ENCODE peak calls at places on chromosome 2, in five cellular contexts. B, K, X, F and V are unnamed samples. For H3K4me1, the result is how much of the 10 kb centered on the place peaks cover.

GRCh38 chr2:74584088-74584645 is 29.6 kb downstream of the DOK1 start:
- DNase-seq in B (no peak), K (peak), X (peak), F (no peak), V (no peak)

GRCh38 chr2:135635212-135635835 is 104.0 kb downstream of the R3HDM1 start:
- DNase-seq in B (no peak), K (no peak), X (no peak), F (no peak), V (no peak)

GRCh38 chr2:21183726-21184125 is 60.0 kb downstream of the TDRD15 start:
- DNase-seq in B (peak), K (no peak), X (no peak), F (no peak), V (no peak)

GRCh38 chr2:42554392-42554791 is 14.0 kb upstream of the MTA3 start:
- DNase-seq in B (no peak), K (no peak), X (no peak), F (no peak), V (no peak)

GRCh38 chr2:54577035-54577434 is 120.9 kb downstream of the SPTBN1 start:
- DNase-seq in B (no peak), K (no peak), X (no peak), F (no peak), V (peak)

GRCh38 chr2:209145941-209146681 is 277.7 kb upstream of the MAP2 start:
- DNase-seq in B (peak), K (no peak), X (no peak), F (no peak), V (no peak)

GRCh38 chr2:218897394-218898108 is 16.9 kb downstream of the WNT10A start:
- DNase-seq in B (no peak), K (no peak), X (no peak), F (no peak), V (no peak)

GRCh38 chr2:19208479-19209204 is 149.8 kb downstream of the OSR1 start:
- DNase-seq in B (no peak), K (no peak), X (no peak), F (no peak), V (no peak)

GRCh38 chr2:66582975-66583842 is 148.3 kb downstream of the MEIS1 start:
- DNase-seq in B (no peak), K (peak), X (no peak), F (no peak), V (no peak)

GRCh38 chr2:37268111-37268510 is 36.7 kb downstream of the NDUFAF7 start:
- DNase-seq in B (no peak), K (no peak), X (peak), F (no peak), V (no peak)

GRCh38 chr2:10764101-10764785 is 42.8 kb downstream of the ATP6V1C2 start:
- DNase-seq in B (no peak), K (no peak), X (no peak), F (no peak), V (no peak)

GRCh38 chr2:55014962-55015939 is 35.0 kb downstream of the RTN4 start:
- DNase-seq in B (peak), K (peak), X (peak), F (no peak), V (peak)

GRCh38 chr2:151261240-151261976 is at the start of gene RBM43:
- DNase-seq in B (peak), K (peak), X (peak), F (peak), V (peak)

GRCh38 chr2:174157048-174157447 is 91.3 kb downstream of the OLA1 start:
- DNase-seq in B (no peak), K (no peak), X (no peak), F (no peak), V (no peak)

GRCh38 chr2:181310967-181311366 is 146.2 kb upstream of the ITGA4 start:
- DNase-seq in B (no peak), K (no peak), X (no peak), F (no peak), V (no peak)

GRCh38 chr2:121527009-121527682 is 3.5 kb upstream of the RNU4ATAC start:
- DNase-seq in B (no peak), K (peak), X (no peak), F (no peak), V (no peak)

GRCh38 chr2:63617360-63617759 is 28.6 kb downstream of the MDH1 start:
- DNase-seq in B (no peak), K (no peak), X (no peak), F (no peak), V (no peak)

GRCh38 chr2:241771286-241772062 is 5.1 kb upstream of the GAL3ST2 start:
- DNase-seq in B (peak), K (peak), X (peak), F (peak), V (no peak)

GRCh38 chr2:175684466-175684865 is 317.6 kb downstream of the LNPK start:
- DNase-seq in B (peak), K (no peak), X (no peak), F (no peak), V (no peak)

GRCh38 chr2:212135739-212136138 is 402.9 kb downstream of the ERBB4 start:
- DNase-seq in B (no peak), K (peak), X (no peak), F (no peak), V (no peak)

GRCh38 chr2:38665854-38666577 is at the start of gene GALM:
- DNase-seq in B (peak), K (peak), X (peak), F (peak), V (peak)

GRCh38 chr2:218005028-218005427 is 2.2 kb upstream of the TNS1 start:
- DNase-seq in B (no peak), K (no peak), X (peak), F (no peak), V (no peak)

GRCh38 chr2:205321240-205321639 is 361.1 kb upstream of the NRP2 start:
- DNase-seq in B (peak), K (peak), X (peak), F (no peak), V (no peak)

GRCh38 chr2:141711627-141712026 is 419.2 kb downstream of the LRP1B start:
- DNase-seq in B (no peak), K (no peak), X (no peak), F (no peak), V (no peak)

GRCh38 chr2:21413082-21413481 is 289.3 kb downstream of the TDRD15 start:
- DNase-seq in B (no peak), K (peak), X (no peak), F (no peak), V (no peak)

GRCh38 chr2:128105072-128105471 is 14.1 kb downstream of the UGGT1 start:
- DNase-seq in B (no peak), K (no peak), X (no peak), F (no peak), V (no peak)
- H3K4me1 ChIP-seq in B (under half), K (under half), X (under half), F (under half), V (under half)

GRCh38 chr2:158458617-158458920 is 1.8 kb downstream of the PKP4 start:
- DNase-seq in B (peak), K (peak), X (no peak), F (no peak), V (no peak)
- H3K4me1 ChIP-seq in B (under half), K (under half), X (under half), F (under half), V (under half)

DNA sequence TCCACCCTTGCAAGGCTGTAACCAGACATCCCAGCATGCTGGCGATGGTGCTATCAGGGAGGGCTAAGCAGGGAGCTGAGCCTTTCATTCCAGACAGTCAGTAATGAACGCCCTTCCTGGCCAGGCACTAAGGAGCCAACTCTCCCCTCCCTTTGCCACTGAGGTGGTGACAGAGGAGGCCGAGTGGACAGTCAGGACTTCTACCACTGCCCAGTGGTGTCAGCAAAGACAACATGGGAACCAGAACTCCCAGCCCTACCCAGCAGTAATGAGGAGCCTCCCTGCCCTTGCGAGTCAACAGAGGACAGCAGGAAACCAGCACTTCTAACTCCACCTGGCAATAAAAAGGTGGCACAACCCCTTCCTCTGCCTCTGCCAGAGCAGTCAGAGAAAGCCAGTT is 68.6 kb downstream of the ZAP70 start:
- DNase-seq in B (no peak), K (no peak), X (no peak), F (no peak), V (peak)
- H3K4me1 ChIP-seq in B (under half), K (under half), X (under half), F (under half), V (under half)

DNA sequence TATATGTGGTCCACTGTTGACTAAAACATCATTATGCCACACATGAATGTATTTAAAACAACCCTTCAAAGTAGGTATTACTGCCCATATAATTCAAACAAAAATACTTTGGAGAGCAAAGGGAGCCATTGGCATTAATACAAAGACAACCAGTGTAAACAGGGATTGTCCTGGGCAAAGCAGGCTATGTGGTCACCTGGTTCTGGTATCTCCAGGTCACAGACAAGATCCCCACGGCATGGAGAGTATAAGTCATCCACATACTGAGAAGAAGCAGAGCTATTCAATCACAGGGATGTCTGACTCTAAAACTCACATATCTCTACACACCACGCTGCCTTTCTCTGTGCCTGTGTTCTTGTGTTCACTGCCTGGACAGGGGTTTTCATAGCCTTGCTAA is 81.4 kb upstream of the BZW1 start:
- DNase-seq in B (no peak), K (no peak), X (no peak), F (no peak), V (no peak)
- H3K4me1 ChIP-seq in B (under half), K (under half), X (under half), F (under half), V (under half)

GRCh38 chr2:45005261-45006002 is 3.8 kb downstream of the SIX2 start:
- DNase-seq in B (no peak), K (no peak), X (no peak), F (no peak), V (no peak)

GRCh38 chr2:45007356-45007755 is 1.9 kb downstream of the SIX2 start:
- DNase-seq in B (no peak), K (no peak), X (no peak), F (no peak), V (no peak)

GRCh38 chr2:45004569-45005181 is 4.6 kb downstream of the SIX2 start:
- DNase-seq in B (no peak), K (peak), X (peak), F (no peak), V (no peak)

GRCh38 chr2:45006942-45007287 is 2.3 kb downstream of the SIX2 start:
- DNase-seq in B (no peak), K (no peak), X (no peak), F (no peak), V (no peak)

DNA sequence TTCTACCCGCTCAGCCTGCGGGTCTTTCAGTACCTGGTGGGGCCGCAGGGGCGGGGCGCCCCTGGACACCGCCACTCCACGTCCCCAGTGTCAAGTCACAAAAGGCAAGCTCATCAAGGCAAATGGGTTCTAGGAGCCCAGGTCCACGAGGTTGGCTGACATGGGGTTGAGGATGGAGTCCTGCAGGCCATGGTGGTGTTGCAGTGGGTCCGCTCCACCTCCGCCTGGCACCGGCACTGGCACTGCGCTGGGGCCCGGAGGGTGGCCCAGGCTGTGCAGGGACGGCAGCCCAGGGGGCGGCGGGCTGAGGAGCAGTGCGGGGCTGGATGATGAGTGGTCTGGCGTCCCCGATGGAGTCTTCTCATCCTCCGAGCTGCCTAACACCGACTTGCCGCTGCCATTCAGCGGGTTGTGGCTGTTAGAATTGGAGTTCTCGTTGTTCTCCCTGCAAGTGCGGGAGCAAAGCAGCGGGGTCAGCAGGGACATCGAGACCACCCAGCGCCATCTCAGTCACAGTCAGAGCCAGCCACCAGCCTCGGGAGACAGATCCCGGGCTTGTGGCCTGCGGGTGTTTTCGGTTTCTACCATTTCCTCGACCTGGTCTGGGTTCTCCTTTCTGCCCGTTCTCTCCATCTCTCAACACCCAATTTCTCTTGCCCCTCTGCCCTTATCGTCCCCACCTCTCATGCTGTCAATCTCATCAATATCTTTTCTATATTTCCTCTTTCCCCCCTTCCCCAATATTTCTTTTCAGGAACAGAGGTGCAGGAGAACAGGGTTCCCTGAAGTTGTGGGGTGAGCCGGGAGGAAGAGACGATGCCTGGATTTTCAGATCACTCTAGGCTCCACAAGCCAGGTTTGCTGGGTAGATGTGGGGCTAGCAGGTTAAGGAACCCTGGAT is 3.0 kb downstream of the SIX2 start:
- DNase-seq in B (no peak), K (no peak), X (no peak), F (no peak), V (no peak)
- H3K4me1 ChIP-seq in B (under half), K (under half), X (under half), F (under half), V (under half)

GRCh38 chr2:237596856-237597679 is 6.5 kb upstream of the RAB17 start:
- DNase-seq in B (no peak), K (no peak), X (no peak), F (no peak), V (no peak)

GRCh38 chr2:237597680-237598145 is 7.2 kb upstream of the RAB17 start:
- DNase-seq in B (no peak), K (no peak), X (no peak), F (no peak), V (no peak)

GRCh38 chr2:237600205-237600846 is 9.8 kb upstream of the RAB17 start:
- DNase-seq in B (no peak), K (peak), X (peak), F (no peak), V (no peak)

GRCh38 chr2:237599465-237600110 is 9.1 kb upstream of the RAB17 start:
- DNase-seq in B (no peak), K (no peak), X (no peak), F (no peak), V (no peak)

DNA sequence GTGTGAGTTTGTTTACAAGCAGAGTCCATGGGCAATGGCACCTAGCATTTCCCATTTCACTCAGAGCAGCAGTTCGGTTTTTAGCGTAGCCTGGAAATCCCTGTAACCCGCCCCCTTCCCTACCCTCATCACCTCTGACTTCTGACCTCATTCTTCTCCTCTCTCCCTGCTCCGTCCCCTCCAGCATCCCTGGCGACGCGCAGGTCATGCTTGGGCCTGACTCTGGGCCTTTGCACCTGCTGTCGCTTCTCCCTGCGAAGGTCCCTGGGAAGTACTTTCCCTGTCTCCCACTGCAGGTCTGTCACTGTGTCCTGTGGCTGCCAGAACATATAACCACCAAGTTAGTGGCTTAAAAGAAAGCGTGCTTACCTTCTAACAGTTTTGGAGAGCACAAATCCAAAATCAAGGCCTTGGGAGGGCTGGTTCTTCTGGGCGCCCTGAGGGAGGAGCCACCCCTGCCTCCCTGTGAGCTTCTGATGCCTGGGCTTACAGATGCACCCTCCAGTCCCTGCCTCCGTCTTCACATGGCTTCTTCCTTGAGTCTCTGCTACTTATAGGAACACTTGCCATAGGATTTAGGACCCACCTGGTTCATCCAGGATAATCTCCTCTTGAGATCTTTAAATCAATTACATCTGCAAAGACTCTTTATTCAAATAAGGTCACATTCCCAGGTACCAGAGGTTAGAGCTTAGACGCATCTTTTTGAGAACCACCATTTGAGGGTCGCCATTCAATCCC is 8.1 kb upstream of the RAB17 start:
- DNase-seq in B (peak), K (no peak), X (no peak), F (no peak), V (no peak)
- H3K4me1 ChIP-seq in B (under half), K (under half), X (under half), F (under half), V (under half)